ENCODE peak calls at places on chromosomes 11 and 22, in six cellular contexts. Q is suprapubic skin, V is sigmoid colon, E is esophagus muscularis mucosa, M is HepG2, W is upper lobe of left lung. H is an unnamed sample.
A peak's percentile ranks its signal among the peaks of the same experiment; 100 is the strongest.

GRCh38 chr22:49565516-49565855 is 262.2 kb downstream of the BRD1 start:
- DNase-seq in Q (peak; percentile 65), V (peak; percentile 49), E (no peak), M (no peak), W (peak; percentile 14), H (no peak)

GRCh38 chr11:60305906-60306619 is 21.0 kb upstream of the MS4A6E start:
- DNase-seq in Q (no peak), V (no peak), E (no peak), M (no peak), W (no peak), H (no peak)

GRCh38 chr22:44847380-44847779 is 95.0 kb downstream of the ARHGAP8 start:
- DNase-seq in Q (no peak), V (no peak), E (no peak), M (no peak), W (no peak), H (no peak)

GRCh38 chr11:126072141-126072741 is 9.6 kb upstream of the CDON start:
- DNase-seq in Q (no peak), V (no peak), E (no peak), M (peak; percentile 70), W (no peak), H (no peak)

GRCh38 chr11:108670381-108670930 is 5.6 kb downstream of the DDX10 start:
- DNase-seq in Q (no peak), V (no peak), E (no peak), M (no peak), W (no peak), H (no peak)

GRCh38 chr11:131491503-131491902 is 121.1 kb downstream of the NTM start:
- DNase-seq in Q (no peak), V (no peak), E (no peak), M (no peak), W (no peak), H (no peak)

GRCh38 chr11:65456418-65456817 is 33.8 kb downstream of the NEAT1 start:
- DNase-seq in Q (no peak), V (no peak), E (no peak), M (no peak), W (no peak), H (no peak)

GRCh38 chr11:111631666-111632039 is 29.4 kb downstream of the SIK2 start:
- DNase-seq in Q (no peak), V (no peak), E (no peak), M (peak; percentile 21), W (no peak), H (no peak)

GRCh38 chr11:111368285-111368560 is 10.9 kb downstream of the POU2AF1 start:
- DNase-seq in Q (no peak), V (no peak), E (no peak), M (no peak), W (no peak), H (no peak)

GRCh38 chr22:20550851-20551744 is 43.7 kb downstream of the MED15 start:
- DNase-seq in Q (no peak), V (peak; percentile 83), E (no peak), M (no peak), W (no peak), H (no peak)

GRCh38 chr22:38506118-38506962 is at the start of gene DDX17:
- DNase-seq in Q (peak; percentile 99), V (peak; percentile 98), E (peak; percentile 99), M (peak; percentile 94), W (peak; percentile 95), H (peak; percentile 95)
- TF ChIP-seq EP300 in Q (no peak), V (no peak), E (peak; percentile 32), M (no peak), W (no peak), H (no peak)

GRCh38 chr11:8747173-8747572 is 64.6 kb downstream of the RPL27A start:
- DNase-seq in Q (no peak), V (peak; percentile 0), E (no peak), M (no peak), W (no peak), H (no peak)
- H3K27ac ChIP-seq in Q (no peak overlapping the region), V (peak overlapping the region; percentile 66), E (no peak overlapping the region), M (peak overlapping the region; percentile 5), W (no peak overlapping the region), H (peak overlapping the region; percentile 45)

GRCh38 chr22:37221424-37222336 is 9.4 kb upstream of the SSTR3 start:
- DNase-seq in Q (no peak), V (no peak), E (no peak), M (no peak), W (no peak), H (no peak)

GRCh38 chr22:37219534-37219933 is 7.3 kb upstream of the SSTR3 start:
- DNase-seq in Q (no peak), V (no peak), E (no peak), M (no peak), W (no peak), H (no peak)

GRCh38 chr22:37218399-37218770 is 6.1 kb upstream of the SSTR3 start:
- DNase-seq in Q (no peak), V (no peak), E (no peak), M (no peak), W (no peak), H (no peak)

GRCh38 chr22:37220543-37220968 is 8.3 kb upstream of the SSTR3 start:
- DNase-seq in Q (no peak), V (no peak), E (no peak), M (no peak), W (no peak), H (no peak)

GRCh38 chr22:37218771-37219411 is 6.6 kb upstream of the SSTR3 start:
- DNase-seq in Q (no peak), V (no peak), E (no peak), M (no peak), W (no peak), H (peak; percentile 52)
- TF ChIP-seq POLR2AphosphoS5 in Q (no peak), V (no peak), E (no peak), M (no peak), W (no peak), H (peak; percentile 57)

GRCh38 chr11:100964400-100964799 is 165.2 kb downstream of the PGR start:
- DNase-seq in Q (no peak), V (no peak), E (no peak), M (no peak), W (no peak), H (no peak)
- TF ChIP-seq EP300 in Q (no peak), V (no peak), E (no peak), M (no peak), W (no peak), H (no peak)

GRCh38 chr11:134071766-134072403 is 3.0 kb downstream of the JAM3 start:
- DNase-seq in Q (no peak), V (no peak), E (no peak), M (no peak), W (no peak), H (no peak)

GRCh38 chr11:134069426-134069921 is 602 bp downstream of the JAM3 start:
- DNase-seq in Q (no peak), V (no peak), E (peak; percentile 88), M (no peak), W (no peak), H (no peak)

GRCh38 chr11:134068829-134069425 is at the start of gene JAM3:
- DNase-seq in Q (peak; percentile 91), V (peak; percentile 97), E (peak; percentile 95), M (peak; percentile 83), W (peak; percentile 85), H (peak; percentile 87)

GRCh38 chr11:134069996-134070845 is 1.3 kb downstream of the JAM3 start:
- DNase-seq in Q (no peak), V (no peak), E (peak; percentile 75), M (no peak), W (no peak), H (no peak)

DNA sequence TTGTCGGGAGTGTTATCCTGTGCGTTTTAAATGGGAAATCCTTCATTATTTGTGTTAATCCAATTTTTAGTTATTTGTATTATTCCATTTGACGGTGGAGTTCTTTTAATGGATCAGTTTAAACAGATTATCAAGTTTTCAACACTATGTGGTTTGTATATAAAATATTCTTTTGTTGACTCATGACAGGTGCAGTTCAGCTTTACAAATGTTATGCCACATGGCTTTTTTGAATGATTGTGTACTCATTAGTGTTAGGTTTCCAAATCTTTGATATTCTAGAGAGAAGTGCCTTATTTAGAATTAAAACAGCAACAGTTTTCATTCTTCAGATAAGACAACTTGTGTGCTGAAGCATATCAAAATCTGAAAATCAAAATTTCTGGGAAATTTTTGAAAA is 2.4 kb downstream of the JAM3 start:
- DNase-seq in Q (no peak), V (no peak), E (peak; percentile 12), M (no peak), W (no peak), H (no peak)
- H3K27ac ChIP-seq in Q (no peak overlapping the region), V (peak overlapping the region; percentile 93), E (peak overlapping the region; percentile 96), M (no peak overlapping the region), W (no peak overlapping the region), H (no peak overlapping the region)

GRCh38 chr22:36384766-36385400 is 2.9 kb downstream of the MYH9 start:
- DNase-seq in Q (no peak), V (no peak), E (no peak), M (no peak), W (no peak), H (no peak)
- TF ChIP-seq POLR2AphosphoS5 in Q (no peak), V (peak; percentile 12), E (peak; percentile 75), M (no peak), W (peak; percentile 52), H (peak; percentile 81)

H was measured in transverse colon.